ENCODE peak calls at places on chromosomes 11 and 22, in four cellular contexts. B is AG09309, M is AG09319, T is mucosa of descending colon. K is an unnamed sample.

GRCh38 chr11:100683107-100683506 is 4.0 kb upstream of the ARHGAP42 start:
- DNase-seq in T (no peak), M (no peak), B (no peak), K (no peak)

GRCh38 chr22:18032455-18033101 is 8.2 kb upstream of the MICAL3 start:
- DNase-seq in B (no peak), T (no peak), M (no peak), K (no peak)

GRCh38 chr11:126880872-126881271 is 119.7 kb downstream of the KIRREL3 start:
- DNase-seq in T (no peak), B (no peak), M (no peak), K (no peak)

GRCh38 chr11:87002918-87003317 is 34.8 kb upstream of the TMEM135 start:
- DNase-seq in T (no peak), M (no peak), B (no peak), K (no peak)

GRCh38 chr11:72380132-72380503 is 54.2 kb downstream of the CLPB start:
- DNase-seq in M (no peak), B (no peak), T (no peak), K (no peak)

GRCh38 chr11:57349491-57350274 is 11.5 kb downstream of the P2RX3 start:
- DNase-seq in M (no peak), B (no peak), T (peak; percentile 76), K (peak; percentile 81)

GRCh38 chr11:32012066-32012465 is 78.8 kb upstream of the RCN1 start:
- DNase-seq in B (no peak), T (no peak), M (no peak), K (no peak)

GRCh38 chr22:38403806-38404205 is 51.2 kb downstream of the KCNJ4 start:
- DNase-seq in T (no peak), B (no peak), M (no peak), K (no peak)

GRCh38 chr22:44398791-44399190 is 86.0 kb upstream of the SHISAL1 start:
- DNase-seq in T (no peak), M (no peak), B (no peak), K (no peak)

GRCh38 chr11:6468712-6469495 is 4.8 kb downstream of the TRIM3 start:
- DNase-seq in T (peak; percentile 84), M (peak; percentile 30), B (no peak), K (peak; percentile 74)

GRCh38 chr11:92473736-92474135 is 249.1 kb downstream of the FAT3 start:
- DNase-seq in T (no peak), B (no peak), M (no peak), K (no peak)

GRCh38 chr11:92480519-92480918 is 255.9 kb downstream of the FAT3 start:
- DNase-seq in B (peak; percentile 2), T (no peak), M (no peak), K (no peak)

GRCh38 chr11:92475824-92476223 is 251.2 kb downstream of the FAT3 start:
- DNase-seq in M (no peak), T (peak; percentile 27), B (no peak), K (no peak)

GRCh38 chr11:92475316-92475715 is 250.7 kb downstream of the FAT3 start:
- DNase-seq in B (no peak), M (no peak), T (no peak), K (no peak)

GRCh38 chr11:92477686-92478085 is 253.1 kb downstream of the FAT3 start:
- DNase-seq in M (no peak), B (no peak), T (no peak), K (no peak)
- TF ChIP-seq CTCF in M (no peak), B (no peak), T (no peak), K (no peak)

GRCh38 chr11:29018631-29019030 is 910.4 kb downstream of the METTL15 start:
- DNase-seq in B (peak; percentile 74), M (no peak), T (no peak), K (no peak)

GRCh38 chr11:29024386-29024785 is 916.2 kb downstream of the METTL15 start:
- DNase-seq in M (no peak), T (no peak), B (no peak), K (no peak)

GRCh38 chr11:29022676-29023075 is 914.5 kb downstream of the METTL15 start:
- DNase-seq in T (no peak), M (no peak), B (no peak), K (no peak)

GRCh38 chr11:29017941-29018340 is 909.8 kb downstream of the METTL15 start:
- DNase-seq in M (no peak), T (no peak), B (no peak), K (no peak)

DNA sequence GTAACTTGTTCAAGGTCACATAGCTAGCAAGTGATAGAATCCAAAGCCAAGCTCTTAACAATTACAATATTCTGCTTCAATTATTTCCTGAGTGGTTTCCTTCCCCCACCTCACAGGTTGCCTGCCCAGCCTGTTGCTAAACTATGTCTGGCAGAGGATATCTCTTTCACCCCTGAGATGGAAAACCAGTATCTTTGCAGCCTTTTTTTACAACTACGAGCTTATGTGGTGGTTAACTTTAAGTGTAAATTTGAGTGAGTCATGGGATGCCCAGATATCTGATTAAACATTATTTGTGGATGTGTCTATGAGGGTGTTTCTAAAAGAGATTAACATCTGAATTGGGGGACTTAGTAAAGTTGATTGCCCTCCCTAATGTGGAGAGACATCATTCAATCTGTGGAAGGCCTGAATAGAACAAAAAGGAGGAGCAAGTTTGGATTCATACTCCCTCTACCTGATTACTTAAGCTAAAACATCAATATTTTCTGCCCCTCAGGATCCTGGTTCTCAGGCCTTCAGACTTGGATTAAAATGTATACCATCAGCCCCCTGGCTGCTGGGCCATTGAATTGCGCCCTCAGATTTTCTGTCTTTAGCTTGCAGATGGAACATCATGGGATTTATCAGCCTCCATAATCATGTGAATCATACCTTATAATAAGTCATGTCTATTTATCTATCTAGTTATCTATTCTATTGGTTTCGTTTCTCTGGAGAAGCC is 911.9 kb downstream of the METTL15 start:
- DNase-seq in B (no peak), M (no peak), T (no peak), K (no peak)
- TF ChIP-seq CTCF in B (peak; percentile 51), M (peak; percentile 22), T (no peak), K (no peak)

GRCh38 chr22:46864314-46865051 is 102.0 kb downstream of the TBC1D22A start:
- DNase-seq in B (no peak), M (no peak), T (no peak), K (no peak)
- TF ChIP-seq CTCF in B (no peak), M (no peak), T (no peak), K (no peak)

DNA sequence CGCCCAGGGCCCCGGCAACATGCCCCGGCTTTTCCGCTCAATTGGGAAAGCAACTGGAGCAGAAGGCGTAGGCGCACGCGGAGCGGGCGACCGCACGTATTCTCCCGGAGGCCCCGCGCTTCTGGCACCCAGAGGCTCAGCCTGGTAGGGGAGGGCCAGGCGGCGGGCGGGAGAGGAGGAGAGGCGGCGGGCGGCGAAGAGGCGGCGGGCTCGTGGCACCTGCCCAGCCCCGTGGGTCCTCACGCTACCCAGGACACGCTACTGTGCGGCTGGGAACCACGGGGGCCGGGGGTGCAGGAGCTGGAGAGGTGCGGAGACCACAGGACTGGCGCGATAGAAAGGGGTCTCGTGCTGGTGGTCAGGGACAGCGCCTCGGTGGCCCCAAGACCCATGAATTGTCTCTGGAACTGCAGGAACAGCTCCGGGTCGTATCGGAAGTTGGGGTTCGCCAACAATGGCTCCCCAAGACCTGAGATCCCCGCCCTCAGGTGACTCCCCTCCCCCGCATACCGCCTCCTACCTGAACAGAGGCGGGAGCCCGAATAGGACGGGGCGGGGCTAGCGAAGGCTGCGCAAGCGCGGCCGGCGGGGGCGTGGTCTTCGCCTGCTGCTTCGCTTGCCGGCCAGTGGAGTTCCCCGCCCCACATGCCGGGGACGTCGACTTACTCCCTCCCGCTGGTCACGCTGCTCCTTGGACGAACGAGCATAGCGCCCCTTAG is at the start of gene SLC37A4:
- DNase-seq in T (peak; percentile 100), B (peak; percentile 90), M (peak; percentile 92), K (peak; percentile 99)
- TF ChIP-seq CTCF in T (peak; percentile 88), B (peak; percentile 88), M (no peak), K (peak; percentile 96)

GRCh38 chr11:106131998-106132397 is 54.5 kb downstream of the AASDHPPT start:
- DNase-seq in B (no peak), M (no peak), T (no peak), K (no peak)

GRCh38 chr11:106137061-106137460 is 59.6 kb downstream of the AASDHPPT start:
- DNase-seq in M (no peak), T (no peak), B (no peak), K (no peak)

GRCh38 chr11:106132582-106133354 is 55.3 kb downstream of the AASDHPPT start:
- DNase-seq in T (no peak), B (no peak), M (no peak), K (no peak)

GRCh38 chr11:106137758-106138157 is 60.3 kb downstream of the AASDHPPT start:
- DNase-seq in B (no peak), T (no peak), M (no peak), K (no peak)

DNA sequence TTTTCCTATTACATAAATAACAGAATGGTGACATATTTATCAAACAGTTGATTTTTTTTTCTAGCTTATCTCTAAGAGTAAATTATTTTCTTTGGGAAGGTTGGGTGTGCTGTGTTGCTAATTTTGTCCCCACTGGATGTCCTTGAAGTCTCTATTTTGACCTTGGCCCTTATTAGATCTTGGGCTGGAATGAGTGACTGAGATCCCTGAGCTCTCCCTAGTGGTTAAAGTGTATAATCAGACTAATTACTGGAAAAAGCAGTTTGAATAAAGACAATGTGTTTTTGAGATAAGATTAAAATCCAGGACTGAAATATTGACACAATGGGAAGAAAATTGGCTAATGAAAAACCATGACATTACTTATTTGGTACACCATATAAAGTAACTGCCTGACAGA is 56.1 kb downstream of the AASDHPPT start:
- DNase-seq in T (no peak), B (no peak), M (no peak), K (peak; percentile 11)
- TF ChIP-seq CTCF in T (no peak), B (peak; percentile 36), M (peak; percentile 22), K (no peak)

DNA sequence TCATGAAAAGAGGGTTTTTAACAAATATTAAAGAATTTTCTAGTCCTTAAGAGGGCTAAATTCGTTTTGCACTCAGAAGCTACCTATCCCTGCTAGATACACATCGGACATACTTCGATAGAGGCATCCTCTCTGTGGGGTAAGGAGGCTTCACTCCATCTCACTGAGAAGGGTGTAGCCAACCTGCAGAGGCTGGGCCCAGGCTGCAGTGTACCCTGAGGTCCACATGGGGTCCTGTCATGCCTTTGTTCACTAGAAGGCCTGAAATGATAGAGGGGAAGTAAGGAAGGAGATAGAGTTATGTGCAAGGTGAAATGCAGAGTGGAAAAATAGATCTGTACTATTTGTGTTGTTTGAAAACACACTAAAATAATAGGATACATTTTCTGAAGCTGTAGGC is 45.6 kb downstream of the IGSF9B start:
- DNase-seq in M (no peak), T (no peak), B (no peak), K (no peak)
- TF ChIP-seq CTCF in M (no peak), T (no peak), B (peak; percentile 11), K (no peak)

GRCh38 chr22:30601464-30601863 is 5.5 kb upstream of the TCN2 start:
- DNase-seq in T (no peak), M (no peak), B (no peak), K (no peak)

GRCh38 chr22:30600925-30601324 is 6.0 kb upstream of the TCN2 start:
- DNase-seq in B (no peak), M (no peak), T (no peak), K (no peak)

GRCh38 chr22:30604723-30605122 is 2.3 kb upstream of the TCN2 start:
- DNase-seq in M (no peak), B (no peak), T (no peak), K (no peak)

GRCh38 chr22:30598986-30599385 is 7.3 kb upstream of the PES1 start:
- DNase-seq in B (no peak), T (no peak), M (no peak), K (no peak)

GRCh38 chr22:30602049-30602448 is 4.9 kb upstream of the TCN2 start:
- DNase-seq in M (no peak), B (no peak), T (no peak), K (no peak)
- TF ChIP-seq CTCF in M (peak; percentile 21), B (peak; percentile 39), T (no peak), K (peak; percentile 36)

K was measured in GM10248.